ENCODE peak calls at places on chromosomes 11 and 22, in six cellular contexts. N is Caki2; O is stimulated activated CD4-positive, alpha-beta T cell treated with anti-CD3 and anti-CD28 coated beads, Interleukin-1b, Interleukin-23, amount 100 ng/mL, for 24 hours; E is activated CD8-positive, alpha-beta memory T cell treated with anti-CD3 and anti-CD28 coated beads for 48 hours; L is head of caudate nucleus; G is adipocyte. J is an unnamed sample.

GRCh38 chr11:3167143-3168119 is 2.3 kb upstream of the OSBPL5 start:
- DNase-seq in N (no peak), O (no peak), E (no peak), L (no peak), G (no peak), J (no peak)

GRCh38 chr22:38754247-38755154 is 1.3 kb downstream of the SUN2 start:
- DNase-seq in N (peak), O (no peak), E (no peak), L (peak), G (peak), J (peak)

GRCh38 chr11:21552910-21553309 is 640.0 kb upstream of the ANO5 start:
- DNase-seq in N (peak), O (no peak), E (no peak), L (no peak), G (no peak), J (peak)

GRCh38 chr11:114175706-114176105 is 116.2 kb downstream of the ZBTB16 start:
- DNase-seq in N (no peak), O (no peak), E (no peak), L (no peak), G (no peak), J (no peak)

GRCh38 chr11:88405853-88406252 is 68.3 kb upstream of the CTSC start:
- DNase-seq in N (no peak), O (no peak), E (no peak), L (no peak), G (no peak), J (no peak)

GRCh38 chr11:65862191-65862735 is 2.0 kb downstream of the MUS81 start:
- DNase-seq in N (no peak), O (no peak), E (no peak), L (no peak), G (no peak), J (no peak)

GRCh38 chr22:25282346-25282670 is 62.9 kb downstream of the CRYBB2 start:
- DNase-seq in N (no peak), O (no peak), E (no peak), L (no peak), G (no peak), J (no peak)

GRCh38 chr11:126332221-126332711 is 23.2 kb upstream of the ST3GAL4 start:
- DNase-seq in N (peak), O (no peak), E (no peak), L (peak), G (peak), J (peak)

GRCh38 chr11:66789097-66789890 is 53.9 kb upstream of the RCE1 start:
- DNase-seq in N (peak), O (no peak), E (no peak), L (no peak), G (no peak), J (no peak)

GRCh38 chr22:37803195-37803635 is 4.5 kb upstream of the GCAT start:
- DNase-seq in N (no peak), O (no peak), E (no peak), L (peak), G (no peak), J (no peak)

GRCh38 chr11:9754041-9754471 is 90.2 kb downstream of the SWAP70 start:
- DNase-seq in N (peak), O (no peak), E (no peak), L (peak), G (peak), J (peak)

GRCh38 chr11:14881794-14882193 is 10.2 kb downstream of the CYP2R1 start:
- DNase-seq in N (no peak), O (no peak), E (no peak), L (no peak), G (no peak), J (no peak)

GRCh38 chr11:64245401-64245796 is 1.3 kb downstream of the PPP1R14B start:
- DNase-seq in N (no peak), O (no peak), E (no peak), L (peak), G (no peak), J (no peak)

GRCh38 chr22:39215430-39216142 is 29.2 kb downstream of the PDGFB start:
- DNase-seq in N (no peak), O (no peak), E (no peak), L (no peak), G (no peak), J (no peak)

GRCh38 chr22:30324008-30324730 is 2.6 kb downstream of the TBC1D10A start:
- DNase-seq in N (no peak), O (no peak), E (no peak), L (no peak), G (peak), J (peak)

GRCh38 chr11:58734681-58735490 is 3.1 kb upstream of the GLYAT start:
- DNase-seq in N (no peak), O (no peak), E (no peak), L (no peak), G (no peak), J (no peak)